ENCODE peak calls at places on chromosomes 6 and 20, in five cellular contexts. I is right lobe of liver, K is sigmoid colon, L is PC-3, T is kidney. J is an unnamed sample.

GRCh38 chr6:84059082-84059481 is 25.5 kb downstream of the MRAP2 start:
- DNase-seq in I (no peak), K (no peak), L (no peak), T (no peak), J (no peak)

GRCh38 chr6:143176090-143177021 is 115.7 kb downstream of the AIG1 start:
- DNase-seq in I (no peak), K (no peak), L (peak; percentile 3), T (no peak), J (peak; percentile 95)

GRCh38 chr20:43973231-43973630 is 58.6 kb downstream of the TOX2 start:
- DNase-seq in I (peak; percentile 28), K (no peak), L (no peak), T (no peak), J (no peak)

GRCh38 chr6:138499303-138499991 is at the start of gene NHSL1:
- DNase-seq in I (peak; percentile 67), K (no peak), L (no peak), T (no peak), J (no peak)

GRCh38 chr20:31974975-31975481 is 7.1 kb downstream of the XKR7 start:
- DNase-seq in I (no peak), K (no peak), L (no peak), T (no peak), J (no peak)

GRCh38 chr6:36436466-36436865 is 6.2 kb downstream of the PXT1 start:
- DNase-seq in I (no peak), K (no peak), L (peak; percentile 36), T (no peak), J (no peak)

GRCh38 chr6:37190159-37190535 is 20.2 kb downstream of the PIM1 start:
- DNase-seq in I (no peak), K (no peak), L (no peak), T (no peak), J (no peak)

GRCh38 chr20:57469418-57470211 is 55.3 kb downstream of the CTCFL start:
- DNase-seq in I (no peak), K (peak; percentile 86), L (no peak), T (peak; percentile 45), J (peak; percentile 47)

GRCh38 chr6:109073344-109074235 is 21.1 kb downstream of the SESN1 start:
- DNase-seq in I (no peak), K (no peak), L (peak; percentile 74), T (no peak), J (no peak)

GRCh38 chr6:84791233-84791632 is 26.8 kb upstream of the TBX18 start:
- DNase-seq in I (no peak), K (no peak), L (peak; percentile 38), T (no peak), J (no peak)

GRCh38 chr6:136341967-136342366 is 52.3 kb upstream of the BCLAF1 start:
- DNase-seq in I (no peak), K (no peak), L (no peak), T (no peak), J (no peak)

GRCh38 chr20:58092353-58092752 is 136.1 kb downstream of the ANKRD60 start:
- DNase-seq in I (no peak), K (no peak), L (no peak), T (no peak), J (no peak)

GRCh38 chr20:37011147-37011546 is 59.6 kb upstream of the SAMHD1 start:
- DNase-seq in I (no peak), K (no peak), L (no peak), T (no peak), J (no peak)

GRCh38 chr20:46520976-46521579 is 7.7 kb upstream of the ZNF334 start:
- DNase-seq in I (peak; percentile 58), K (no peak), L (peak; percentile 78), T (no peak), J (no peak)
- TF ChIP-seq CTCF in I (peak; percentile 69), K (no peak), L (peak; percentile 83), T (peak; percentile 80), J (peak; percentile 84)

GRCh38 chr6:21523652-21524051 is 69.9 kb upstream of the SOX4 start:
- DNase-seq in I (no peak), K (no peak), L (no peak), T (no peak), J (no peak)

GRCh38 chr6:21526974-21527373 is 66.6 kb upstream of the SOX4 start:
- DNase-seq in I (no peak), K (no peak), L (no peak), T (no peak), J (no peak)

GRCh38 chr6:21531393-21531792 is 62.2 kb upstream of the SOX4 start:
- DNase-seq in I (no peak), K (no peak), L (no peak), T (no peak), J (no peak)

GRCh38 chr6:21529431-21529830 is 64.1 kb upstream of the SOX4 start:
- DNase-seq in I (no peak), K (no peak), L (no peak), T (no peak), J (no peak)

DNA sequence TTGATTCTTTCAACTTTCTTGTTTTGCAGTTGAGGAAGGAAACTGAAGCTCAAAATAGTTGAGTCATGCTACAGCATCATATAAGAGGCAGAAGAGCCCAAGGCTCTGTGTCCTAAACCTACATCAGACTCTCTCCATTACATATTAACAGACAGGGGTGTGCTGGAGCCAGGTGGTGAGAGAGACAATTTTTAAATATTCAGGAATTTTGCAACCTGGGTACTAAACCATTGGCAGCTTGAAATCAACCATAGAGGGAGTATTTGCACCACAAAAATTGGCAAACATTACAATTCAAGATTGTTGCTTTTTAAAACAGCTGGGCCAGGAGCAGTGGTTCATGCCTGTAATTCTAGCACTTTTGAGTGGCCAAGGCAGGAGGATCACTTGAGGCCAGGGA is 65.8 kb upstream of the SOX4 start:
- DNase-seq in I (no peak), K (no peak), L (peak; percentile 2), T (no peak), J (no peak)
- TF ChIP-seq CTCF in I (peak; percentile 20), K (no peak), L (no peak), T (no peak), J (no peak)

GRCh38 chr6:50030777-50031562 is 9.2 kb upstream of the DEFB110 start:
- DNase-seq in I (no peak), K (no peak), L (peak; percentile 64), T (no peak), J (no peak)
- TF ChIP-seq CTCF in I (peak; percentile 30), K (no peak), L (peak; percentile 74), T (no peak), J (peak; percentile 39)

DNA sequence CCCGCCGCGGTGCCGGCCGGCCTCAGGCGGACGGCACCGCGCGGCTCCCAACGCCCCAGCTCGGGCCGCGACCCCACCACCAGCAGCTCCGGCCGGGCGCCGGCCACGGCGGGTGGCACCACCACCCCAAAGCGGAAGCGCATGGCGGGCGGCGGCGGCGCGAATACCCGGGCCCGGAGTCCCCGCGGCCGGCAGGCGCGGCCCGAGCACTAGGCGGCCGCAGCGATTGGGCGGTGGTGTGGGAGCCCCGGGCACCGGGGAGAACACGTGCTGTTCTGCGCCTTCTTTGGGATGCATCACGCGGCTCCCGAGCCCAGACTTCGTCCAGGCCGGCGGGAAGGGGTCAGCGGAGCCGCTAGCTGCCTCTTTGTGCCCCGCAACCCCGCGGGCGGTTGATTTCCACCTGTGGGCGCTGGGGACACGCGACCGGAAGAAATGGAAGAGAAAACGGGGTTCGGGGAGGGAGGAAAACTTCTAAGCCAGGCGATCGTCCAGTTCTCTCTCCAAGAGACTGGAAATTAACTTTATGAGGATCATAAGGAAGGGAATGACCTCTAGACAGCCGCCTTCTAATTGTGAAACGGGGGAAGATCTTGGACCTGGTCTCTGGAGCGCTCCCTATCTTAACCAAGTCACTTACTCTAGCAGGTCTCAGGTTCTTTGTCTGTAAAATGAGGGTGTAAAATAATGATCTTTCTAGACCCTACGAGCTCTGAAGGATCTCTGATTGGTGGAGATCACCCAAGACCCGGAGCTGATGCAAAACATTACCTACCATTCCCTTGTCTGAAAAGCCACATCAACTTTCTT is at the start of gene EPM2A:
- DNase-seq in I (peak; percentile 92), K (peak; percentile 95), L (peak; percentile 70), T (peak; percentile 94), J (peak; percentile 97)
- TF ChIP-seq CTCF in I (no peak), K (no peak), L (no peak), T (no peak), J (no peak)

DNA sequence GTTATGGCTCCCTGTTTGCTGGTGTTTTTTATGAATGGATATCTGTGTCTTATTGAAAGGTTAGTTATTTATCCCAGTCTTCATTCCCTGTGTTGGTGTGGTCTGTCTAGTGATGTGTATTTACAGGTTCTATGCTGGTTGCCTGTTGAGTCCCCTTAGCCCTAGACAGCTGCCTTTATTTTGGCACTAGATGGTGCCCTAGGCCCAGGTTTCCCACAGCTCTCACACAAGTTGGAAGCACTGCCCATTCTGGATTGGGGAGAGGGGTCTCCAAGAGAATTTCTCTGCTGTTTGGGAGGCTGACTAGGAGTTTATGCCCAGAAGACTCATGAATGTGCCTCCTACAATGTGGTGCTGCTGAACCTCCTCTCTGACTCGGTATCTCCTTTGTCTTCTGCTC is 12.4 kb downstream of the GRM1 start:
- DNase-seq in I (no peak), K (no peak), L (peak; percentile 31), T (no peak), J (no peak)
- TF ChIP-seq CTCF in I (peak; percentile 8), K (no peak), L (peak; percentile 59), T (no peak), J (peak; percentile 52)

GRCh38 chr6:106509420-106510089 is 119.7 kb downstream of the RTN4IP1 start:
- DNase-seq in I (no peak), K (peak; percentile 63), L (no peak), T (no peak), J (no peak)
- TF ChIP-seq CTCF in I (no peak), K (no peak), L (no peak), T (no peak), J (peak; percentile 31)

J was measured in chondrocyte.